ENCODE peak calls at places on chromosomes 5 and 9, in six cellular contexts. D is mesenchymal stem cell, A is IMR-90, Y is trophoblast cell, K is H1, T is H9. L is an unnamed sample.
A peak's percentile ranks its signal among the peaks of the same experiment; 100 is the strongest.

GRCh38 chr9:135772056-135773042 is 70.4 kb downstream of the KCNT1 start:
- DNase-seq in Y (no peak), K (no peak), A (no peak), T (no peak), D (no peak), L (no peak)

GRCh38 chr5:78560000-78560399 is 88.6 kb downstream of the LHFPL2 start:
- DNase-seq in A (no peak), D (no peak), Y (no peak), K (no peak), T (peak; percentile 4), L (no peak)

GRCh38 chr5:136780518-136780917 is 415.2 kb upstream of the TRPC7 start:
- DNase-seq in A (no peak), K (no peak), D (peak; percentile 35), T (no peak), Y (peak; percentile 77), L (no peak)

GRCh38 chr9:116116411-116116810 is 37.2 kb upstream of the PAPPA start:
- DNase-seq in K (no peak), D (no peak), Y (no peak), A (no peak), T (no peak), L (no peak)

GRCh38 chr9:76687861-76688374 is 76.3 kb upstream of the PCA3 start:
- DNase-seq in A (peak; percentile 69), T (no peak), K (no peak), D (peak; percentile 81), Y (peak; percentile 34), L (no peak)

GRCh38 chr5:55454282-55454681 is 80.5 kb downstream of the PLPP1 start:
- DNase-seq in K (no peak), T (no peak), Y (no peak), D (peak; percentile 45), A (no peak), L (no peak)

GRCh38 chr9:105413486-105414068 is 34.3 kb upstream of the FSD1L start:
- DNase-seq in A (peak; percentile 53), Y (peak; percentile 55), D (peak; percentile 48), T (peak; percentile 35), K (no peak), L (no peak)

GRCh38 chr5:72185717-72186388 is 78.6 kb downstream of the MAP1B start:
- DNase-seq in K (no peak), Y (no peak), A (no peak), D (no peak), T (no peak), L (no peak)

GRCh38 chr9:116008278-116008677 is 145.3 kb upstream of the PAPPA start:
- DNase-seq in Y (no peak), A (peak; percentile 52), T (no peak), K (no peak), D (no peak), L (no peak)

GRCh38 chr9:27990524-27990923 is 417.2 kb upstream of the C9orf72 start:
- DNase-seq in K (no peak), T (no peak), D (no peak), A (no peak), Y (no peak), L (no peak)

GRCh38 chr9:33852216-33852826 is 35.4 kb downstream of the UBE2R2 start:
- DNase-seq in T (peak; percentile 45), K (peak; percentile 5), Y (peak; percentile 70), D (peak; percentile 52), A (peak; percentile 27), L (peak; percentile 5)

GRCh38 chr9:109052416-109052815 is 39.1 kb upstream of the CTNNAL1 start:
- DNase-seq in D (no peak), T (no peak), Y (no peak), A (peak; percentile 30), K (no peak), L (no peak)

GRCh38 chr5:163564321-163564924 is 59.0 kb downstream of the MAT2B start:
- DNase-seq in K (no peak), D (peak; percentile 68), Y (peak; percentile 87), A (peak; percentile 69), T (peak; percentile 39), L (peak; percentile 61)

GRCh38 chr5:68930139-68930538 is 163.7 kb upstream of the SLC30A5 start:
- DNase-seq in K (no peak), T (no peak), A (no peak), D (no peak), Y (no peak), L (no peak)

GRCh38 chr5:37816883-37817282 is 23.0 kb downstream of the GDNF start:
- DNase-seq in Y (no peak), T (no peak), D (peak; percentile 38), A (peak; percentile 49), K (no peak), L (no peak)

GRCh38 chr5:68754536-68754935 is 339.3 kb upstream of the SLC30A5 start:
- DNase-seq in T (no peak), A (no peak), D (no peak), Y (no peak), K (no peak), L (no peak)

GRCh38 chr5:93151121-93151520 is 429.9 kb downstream of the NR2F1-AS1 start:
- DNase-seq in Y (no peak), K (no peak), A (peak; percentile 60), T (no peak), D (no peak), L (no peak)

GRCh38 chr9:138022121-138022741 is 144.6 kb downstream of the CACNA1B start:
- DNase-seq in K (peak; percentile 70), D (no peak), T (peak; percentile 92), A (no peak), Y (no peak), L (no peak)

GRCh38 chr9:114383866-114384231 is 3.9 kb downstream of the AKNA start:
- DNase-seq in T (no peak), K (no peak), A (no peak), D (no peak), Y (no peak), L (no peak)

GRCh38 chr9:26159575-26160392 is 481.5 kb upstream of the TUSC1 start:
- DNase-seq in Y (no peak), A (peak; percentile 47), D (peak; percentile 82), K (no peak), T (no peak), L (no peak)

GRCh38 chr9:114423181-114423580 is 35.4 kb upstream of the AKNA start:
- DNase-seq in Y (no peak), T (no peak), D (no peak), A (no peak), K (no peak), L (no peak)

GRCh38 chr5:68528877-68529276 is 313.3 kb downstream of the PIK3R1 start:
- DNase-seq in A (peak; percentile 18), Y (no peak), T (no peak), D (no peak), K (no peak), L (no peak)

GRCh38 chr9:112665347-112665746 is 52.6 kb downstream of the INIP start:
- DNase-seq in A (peak; percentile 47), T (no peak), D (peak; percentile 18), Y (peak; percentile 42), K (no peak), L (no peak)

GRCh38 chr5:123708074-123708806 is 196.3 kb downstream of the CSNK1G3 start:
- DNase-seq in A (peak; percentile 90), T (no peak), Y (no peak), K (no peak), D (no peak), L (no peak)

GRCh38 chr5:176769911-176770310 is 40.4 kb upstream of the UNC5A start:
- DNase-seq in K (no peak), A (no peak), T (peak; percentile 18), D (no peak), Y (no peak), L (no peak)

GRCh38 chr9:84216151-84216550 is 124.4 kb downstream of the SLC28A3 start:
- DNase-seq in Y (peak; percentile 17), D (no peak), T (no peak), A (peak; percentile 16), K (no peak), L (no peak)
- H4K91ac ChIP-seq in Y (no peak overlapping the region), D (no peak overlapping the region), T (no peak overlapping the region), A (no peak overlapping the region), K (no peak overlapping the region), L (no peak overlapping the region)

GRCh38 chr9:14316574-14317304 is 2.8 kb upstream of the NFIB start:
- DNase-seq in A (no peak), T (no peak), Y (no peak), D (no peak), K (no peak), L (no peak)
- H2BK120ac ChIP-seq in A (no peak overlapping the region), T (no peak overlapping the region), Y (no peak overlapping the region), D (no peak overlapping the region), K (no peak overlapping the region), L (no peak overlapping the region)

GRCh38 chr5:147515269-147515668 is 5.4 kb upstream of the DPYSL3 start:
- DNase-seq in K (no peak), D (no peak), T (no peak), A (no peak), Y (no peak), L (no peak)

GRCh38 chr5:147520450-147520849 is 10.6 kb upstream of the DPYSL3 start:
- DNase-seq in D (no peak), K (no peak), A (peak; percentile 22), Y (no peak), T (no peak), L (no peak)

GRCh38 chr5:147512640-147513334 is 2.9 kb upstream of the DPYSL3 start:
- DNase-seq in D (no peak), Y (no peak), T (no peak), K (no peak), A (no peak), L (no peak)

GRCh38 chr5:147519380-147519779 is 9.5 kb upstream of the DPYSL3 start:
- DNase-seq in Y (no peak), A (no peak), K (no peak), D (no peak), T (no peak), L (no peak)

DNA sequence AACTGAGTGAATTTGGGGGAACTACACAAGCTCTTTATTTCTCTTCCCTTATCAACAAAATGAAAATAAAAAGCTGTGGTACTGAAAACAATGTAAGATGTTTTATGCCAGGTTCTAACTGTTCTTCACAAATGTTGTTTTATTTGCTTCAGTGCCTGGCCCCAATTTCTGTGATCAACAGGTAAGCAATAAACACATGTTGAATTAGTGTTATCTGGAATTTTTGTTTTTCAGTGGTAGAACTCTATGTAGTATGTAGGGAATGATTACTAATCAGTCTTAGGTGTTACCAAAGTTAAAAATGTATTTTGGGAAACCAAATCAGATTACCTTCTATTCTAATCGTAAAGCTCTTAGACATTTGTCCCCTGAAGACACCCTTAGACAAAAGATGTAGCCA is 7.5 kb upstream of the DPYSL3 start:
- DNase-seq in D (no peak), A (no peak), K (no peak), Y (no peak), T (no peak), L (no peak)
- H4K91ac ChIP-seq in D (no peak overlapping the region), A (no peak overlapping the region), K (no peak overlapping the region), Y (no peak overlapping the region), T (no peak overlapping the region), L (no peak overlapping the region)

DNA sequence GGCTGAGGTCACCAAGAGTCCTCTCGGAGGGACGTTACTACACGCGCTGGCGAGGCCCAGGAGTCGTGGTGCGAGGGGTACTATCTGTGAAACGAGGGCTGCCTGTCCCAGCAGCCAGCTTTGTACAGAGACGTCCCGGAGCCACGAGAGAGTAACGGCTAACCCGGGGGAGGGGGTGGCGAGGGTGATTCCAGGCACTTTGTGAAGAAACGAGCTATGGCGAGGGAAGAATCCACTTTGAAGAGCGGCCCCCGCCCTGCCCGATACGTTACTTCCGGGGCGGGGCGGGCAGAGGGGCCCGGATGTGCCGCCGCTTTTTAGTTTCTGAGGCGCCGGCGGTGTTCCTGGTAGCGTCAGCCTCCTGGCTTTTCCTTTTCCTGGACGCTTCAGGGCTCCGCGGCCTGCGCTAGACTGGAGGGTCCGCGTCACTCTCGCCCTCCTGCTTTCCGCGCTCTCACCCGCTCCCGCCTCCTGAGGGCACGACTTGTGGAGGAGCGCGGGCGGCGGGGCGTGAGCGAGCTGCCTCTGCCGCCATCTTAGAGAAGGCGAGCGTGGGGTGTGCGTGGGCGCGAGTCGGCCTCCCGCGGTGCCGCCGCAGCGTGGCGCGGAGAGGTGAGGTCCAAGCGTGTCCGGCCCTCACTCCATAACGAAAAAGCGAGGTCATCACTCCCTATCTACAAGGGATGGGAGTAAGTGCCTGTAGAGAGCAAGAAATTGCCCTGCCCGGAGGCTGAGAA is 533 bp upstream of the RFX3 start:
- DNase-seq in Y (peak; percentile 94), D (peak; percentile 94), T (peak; percentile 79), A (peak; percentile 79), K (no peak), L (peak; percentile 87)
- H2BK120ac ChIP-seq in Y (peak overlapping the region; percentile 99), D (peak overlapping the region; percentile 95), T (peak overlapping the region; percentile 90), A (peak overlapping the region; percentile 85), K (peak overlapping the region; percentile 50), L (peak overlapping the region; percentile 95)